ENCODE peak calls at places on chromosome 21, in four cellular contexts. One of them, this sample, is unnamed.

GRCh38 chr21:35738342-35738961 is 321.9 kb downstream of the SETD4 start:
- DNase-seq in foreskin fibroblast: peak; percentile 6
- DNase-seq in activated effector memory CD4-positive, alpha-beta T cell treated with Interleukin-2 at 50 U/mL for 16 hours: no peak
- DNase-seq in mesothelial cell of epicardium: no peak
- DNase-seq in this sample: no peak

GRCh38 chr21:35206141-35207125 is 157.3 kb upstream of the RUNX1 start:
- DNase-seq in mesothelial cell of epicardium: no peak
- DNase-seq in activated effector memory CD4-positive, alpha-beta T cell treated with Interleukin-2 at 50 U/mL for 16 hours: no peak
- DNase-seq in foreskin fibroblast: no peak
- DNase-seq in this sample: no peak

GRCh38 chr21:42865361-42866160 is 13.8 kb downstream of the WDR4 start:
- DNase-seq in foreskin fibroblast: peak; percentile 22
- DNase-seq in activated effector memory CD4-positive, alpha-beta T cell treated with Interleukin-2 at 50 U/mL for 16 hours: no peak
- DNase-seq in mesothelial cell of epicardium: no peak
- DNase-seq in this sample: peak; percentile 72

GRCh38 chr21:45455321-45456013 is 50.5 kb downstream of the COL18A1 start:
- DNase-seq in activated effector memory CD4-positive, alpha-beta T cell treated with Interleukin-2 at 50 U/mL for 16 hours: no peak
- DNase-seq in foreskin fibroblast: no peak
- DNase-seq in mesothelial cell of epicardium: no peak
- DNase-seq in this sample: peak; percentile 99

GRCh38 chr21:44400791-44401385 is 47.5 kb downstream of the TRPM2 start:
- DNase-seq in mesothelial cell of epicardium: peak; percentile 37
- DNase-seq in activated effector memory CD4-positive, alpha-beta T cell treated with Interleukin-2 at 50 U/mL for 16 hours: no peak
- DNase-seq in foreskin fibroblast: no peak
- DNase-seq in this sample: no peak

GRCh38 chr21:46636550-46637289 is 1.2 kb downstream of the PRMT2 start:
- DNase-seq in activated effector memory CD4-positive, alpha-beta T cell treated with Interleukin-2 at 50 U/mL for 16 hours: no peak
- DNase-seq in mesothelial cell of epicardium: no peak
- DNase-seq in foreskin fibroblast: no peak
- DNase-seq in this sample: no peak

GRCh38 chr21:44275041-44275440 is 10.6 kb upstream of the AIRE start:
- DNase-seq in mesothelial cell of epicardium: no peak
- DNase-seq in activated effector memory CD4-positive, alpha-beta T cell treated with Interleukin-2 at 50 U/mL for 16 hours: no peak
- DNase-seq in foreskin fibroblast: no peak
- DNase-seq in this sample: no peak

GRCh38 chr21:34545079-34545884 is 33.3 kb upstream of the KCNE1 start:
- DNase-seq in mesothelial cell of epicardium: no peak
- DNase-seq in foreskin fibroblast: peak; percentile 60
- DNase-seq in activated effector memory CD4-positive, alpha-beta T cell treated with Interleukin-2 at 50 U/mL for 16 hours: no peak
- DNase-seq in this sample: peak; percentile 78

GRCh38 chr21:26736449-26736848 is 108.8 kb downstream of the ADAMTS1 start:
- DNase-seq in mesothelial cell of epicardium: no peak
- DNase-seq in foreskin fibroblast: no peak
- DNase-seq in activated effector memory CD4-positive, alpha-beta T cell treated with Interleukin-2 at 50 U/mL for 16 hours: no peak
- DNase-seq in this sample: no peak

GRCh38 chr21:44718571-44718970 is 7.2 kb upstream of the TSPEAR start:
- DNase-seq in mesothelial cell of epicardium: no peak
- DNase-seq in foreskin fibroblast: no peak
- DNase-seq in activated effector memory CD4-positive, alpha-beta T cell treated with Interleukin-2 at 50 U/mL for 16 hours: no peak
- DNase-seq in this sample: peak; percentile 30

GRCh38 chr21:37787456-37787855 is 128.8 kb downstream of the KCNJ6 start:
- DNase-seq in foreskin fibroblast: peak; percentile 79
- DNase-seq in activated effector memory CD4-positive, alpha-beta T cell treated with Interleukin-2 at 50 U/mL for 16 hours: no peak
- DNase-seq in mesothelial cell of epicardium: no peak
- DNase-seq in this sample: peak; percentile 80

GRCh38 chr21:43814215-43815106 is 25.1 kb downstream of the RRP1 start:
- DNase-seq in foreskin fibroblast: no peak
- DNase-seq in mesothelial cell of epicardium: no peak
- DNase-seq in activated effector memory CD4-positive, alpha-beta T cell treated with Interleukin-2 at 50 U/mL for 16 hours: no peak
- DNase-seq in this sample: peak; percentile 93

GRCh38 chr21:9839011-9839661 is 682.2 kb upstream of the TPTE start:
- DNase-seq in activated effector memory CD4-positive, alpha-beta T cell treated with Interleukin-2 at 50 U/mL for 16 hours: no peak
- DNase-seq in mesothelial cell of epicardium: no peak
- DNase-seq in foreskin fibroblast: no peak
- DNase-seq in this sample: peak; percentile 9

GRCh38 chr21:29938968-29939858 is 583 bp downstream of the GRIK1 start:
- DNase-seq in foreskin fibroblast: no peak
- DNase-seq in activated effector memory CD4-positive, alpha-beta T cell treated with Interleukin-2 at 50 U/mL for 16 hours: no peak
- DNase-seq in mesothelial cell of epicardium: peak; percentile 54
- DNase-seq in this sample: peak; percentile 74

GRCh38 chr21:17495680-17496079 is 17.2 kb upstream of the CXADR start:
- DNase-seq in foreskin fibroblast: no peak
- DNase-seq in mesothelial cell of epicardium: no peak
- DNase-seq in activated effector memory CD4-positive, alpha-beta T cell treated with Interleukin-2 at 50 U/mL for 16 hours: no peak
- DNase-seq in this sample: no peak

GRCh38 chr21:34949499-34949898 is 99.6 kb downstream of the RUNX1 start:
- DNase-seq in mesothelial cell of epicardium: no peak
- DNase-seq in activated effector memory CD4-positive, alpha-beta T cell treated with Interleukin-2 at 50 U/mL for 16 hours: no peak
- DNase-seq in foreskin fibroblast: no peak
- DNase-seq in this sample: no peak

GRCh38 chr21:20999567-21000169 is 1.5 kb downstream of the NCAM2 start:
- DNase-seq in mesothelial cell of epicardium: peak; percentile 55
- DNase-seq in activated effector memory CD4-positive, alpha-beta T cell treated with Interleukin-2 at 50 U/mL for 16 hours: no peak
- DNase-seq in foreskin fibroblast: peak; percentile 23
- DNase-seq in this sample: peak; percentile 92

GRCh38 chr21:46205766-46206162 is 21.5 kb upstream of the SPATC1L start:
- DNase-seq in activated effector memory CD4-positive, alpha-beta T cell treated with Interleukin-2 at 50 U/mL for 16 hours: no peak
- DNase-seq in mesothelial cell of epicardium: no peak
- DNase-seq in foreskin fibroblast: no peak
- DNase-seq in this sample: no peak

GRCh38 chr21:43869486-43870325 is 4.7 kb downstream of the AGPAT3 start:
- DNase-seq in activated effector memory CD4-positive, alpha-beta T cell treated with Interleukin-2 at 50 U/mL for 16 hours: no peak
- DNase-seq in foreskin fibroblast: no peak
- DNase-seq in mesothelial cell of epicardium: no peak
- DNase-seq in this sample: peak; percentile 49

GRCh38 chr21:45390831-45391742 is 13.9 kb upstream of the COL18A1 start:
- DNase-seq in mesothelial cell of epicardium: no peak
- DNase-seq in foreskin fibroblast: no peak
- DNase-seq in activated effector memory CD4-positive, alpha-beta T cell treated with Interleukin-2 at 50 U/mL for 16 hours: no peak
- DNase-seq in this sample: no peak

GRCh38 chr21:39390212-39390765 is 41.4 kb upstream of the HMGN1 start:
- DNase-seq in mesothelial cell of epicardium: no peak
- DNase-seq in activated effector memory CD4-positive, alpha-beta T cell treated with Interleukin-2 at 50 U/mL for 16 hours: no peak
- DNase-seq in foreskin fibroblast: no peak
- DNase-seq in this sample: no peak

This sample was measured in osteoblast.